ENCODE peak calls at places on chromosomes 3 and 15, in five cellular contexts. L, J, F, Y and I are unnamed samples.

GRCh38 chr15:100726426-100727190 is 124.2 kb downstream of the ASB7 start:
- DNase-seq in L (no peak), J (no peak), F (peak), Y (no peak), I (no peak)

GRCh38 chr3:45555154-45555591 is 39.4 kb upstream of the LIMD1 start:
- DNase-seq in L (no peak), J (no peak), F (no peak), Y (peak), I (no peak)

GRCh38 chr15:64251121-64251520 is 88.3 kb upstream of the PPIB start:
- DNase-seq in L (no peak), J (no peak), F (peak), Y (no peak), I (no peak)

GRCh38 chr15:90765966-90766365 is 48.8 kb downstream of the BLM start:
- DNase-seq in L (no peak), J (no peak), F (peak), Y (no peak), I (no peak)

GRCh38 chr3:102258666-102259227 is 176.1 kb upstream of the ZPLD1 start:
- DNase-seq in L (no peak), J (no peak), F (peak), Y (no peak), I (no peak)

GRCh38 chr3:105359098-105359762 is 7.5 kb upstream of the ALCAM start:
- DNase-seq in L (no peak), J (peak), F (peak), Y (no peak), I (no peak)

GRCh38 chr3:45167011-45167911 is 21.1 kb upstream of the CDCP1 start:
- DNase-seq in L (peak), J (peak), F (peak), Y (peak), I (no peak)

GRCh38 chr3:5015056-5015455 is 35.8 kb downstream of the BHLHE40 start:
- DNase-seq in L (no peak), J (no peak), F (no peak), Y (no peak), I (no peak)

GRCh38 chr3:13852638-13853009 is 27.2 kb downstream of the WNT7A start:
- DNase-seq in L (no peak), J (no peak), F (peak), Y (no peak), I (no peak)

GRCh38 chr15:74430510-74430951 is 3.2 kb downstream of the SEMA7A start:
- DNase-seq in L (no peak), J (no peak), F (peak), Y (no peak), I (no peak)

GRCh38 chr3:94114667-94115066 is 51.8 kb downstream of the NSUN3 start:
- DNase-seq in L (no peak), J (no peak), F (no peak), Y (no peak), I (no peak)

GRCh38 chr3:72155391-72156064 is 370.6 kb upstream of the PROK2 start:
- DNase-seq in L (peak), J (peak), F (peak), Y (no peak), I (no peak)

GRCh38 chr3:64612082-64612860 is 75.5 kb downstream of the ADAMTS9 start:
- DNase-seq in L (peak), J (peak), F (no peak), Y (no peak), I (no peak)

GRCh38 chr15:27448234-27448633 is 477.3 kb downstream of the GABRG3 start:
- DNase-seq in L (no peak), J (no peak), F (no peak), Y (no peak), I (no peak)

GRCh38 chr3:61663728-61664492 is 102.5 kb downstream of the PTPRG start:
- DNase-seq in L (no peak), J (peak), F (peak), Y (no peak), I (no peak)

GRCh38 chr3:79002465-79003372 is 765.1 kb downstream of the ROBO1 start:
- DNase-seq in L (no peak), J (no peak), F (no peak), Y (no peak), I (no peak)

GRCh38 chr3:142987080-142987700 is 14.2 kb upstream of the U2SURP start:
- DNase-seq in L (no peak), J (no peak), F (peak), Y (peak), I (peak)

GRCh38 chr3:61947456-61947855 is 386.1 kb downstream of the PTPRG start:
- DNase-seq in L (no peak), J (no peak), F (no peak), Y (no peak), I (no peak)

GRCh38 chr15:65082303-65082958 is 5.9 kb downstream of the KBTBD13 start:
- DNase-seq in L (no peak), J (no peak), F (no peak), Y (no peak), I (no peak)

GRCh38 chr15:89826671-89827655 is 12.3 kb upstream of the ANPEP start:
- DNase-seq in L (no peak), J (no peak), F (no peak), Y (no peak), I (no peak)

GRCh38 chr15:92104069-92104468 is 250.6 kb downstream of the SLCO3A1 start:
- DNase-seq in L (no peak), J (no peak), F (no peak), Y (no peak), I (no peak)

GRCh38 chr15:43514241-43515057 is 3.0 kb upstream of the MAP1A start:
- DNase-seq in L (peak), J (no peak), F (peak), Y (no peak), I (peak)

GRCh38 chr3:4665197-4665596 is 172.0 kb downstream of the ITPR1 start:
- DNase-seq in L (no peak), J (no peak), F (no peak), Y (no peak), I (no peak)